ENCODE peak calls at places on chromosomes 5 and 9, in five cellular contexts. X is astrocyte of the spinal cord, H is heart left ventricle, S is endothelial cell of umbilical vein, G is uterus. A is an unnamed sample.

GRCh38 chr5:39158127-39158593 is 61.2 kb downstream of the FYB1 start:
- DNase-seq in G (no peak), H (no peak), X (no peak), S (peak; percentile 32), A (no peak)

GRCh38 chr9:126692041-126692758 is 78.5 kb downstream of the LMX1B start:
- DNase-seq in X (no peak), G (no peak), H (no peak), S (no peak), A (no peak)

GRCh38 chr9:99713838-99714306 is 107.8 kb upstream of the NR4A3 start:
- DNase-seq in G (no peak), X (no peak), H (no peak), S (no peak), A (no peak)

GRCh38 chr9:100213730-100214477 is 114.9 kb downstream of the INVS start:
- DNase-seq in X (peak; percentile 66), S (no peak), H (no peak), G (no peak), A (no peak)

GRCh38 chr5:57855831-57856230 is 373.2 kb upstream of the ACTBL2 start:
- DNase-seq in H (no peak), S (no peak), G (no peak), X (no peak), A (no peak)

GRCh38 chr5:61455179-61456006 is 123.3 kb downstream of the ZSWIM6 start:
- DNase-seq in G (no peak), H (no peak), X (no peak), S (no peak), A (no peak)

GRCh38 chr5:133696782-133697507 is 84.6 kb upstream of the FSTL4 start:
- DNase-seq in G (no peak), X (no peak), H (no peak), S (no peak), A (no peak)

GRCh38 chr9:95808001-95808400 is 67.5 kb upstream of the ERCC6L2 start:
- DNase-seq in S (peak; percentile 49), X (peak; percentile 41), G (no peak), H (no peak), A (peak; percentile 5)

GRCh38 chr9:93082841-93083411 is 13.1 kb upstream of the CARD19 start:
- DNase-seq in X (no peak), G (peak; percentile 13), S (no peak), H (peak; percentile 47), A (no peak)

DNA sequence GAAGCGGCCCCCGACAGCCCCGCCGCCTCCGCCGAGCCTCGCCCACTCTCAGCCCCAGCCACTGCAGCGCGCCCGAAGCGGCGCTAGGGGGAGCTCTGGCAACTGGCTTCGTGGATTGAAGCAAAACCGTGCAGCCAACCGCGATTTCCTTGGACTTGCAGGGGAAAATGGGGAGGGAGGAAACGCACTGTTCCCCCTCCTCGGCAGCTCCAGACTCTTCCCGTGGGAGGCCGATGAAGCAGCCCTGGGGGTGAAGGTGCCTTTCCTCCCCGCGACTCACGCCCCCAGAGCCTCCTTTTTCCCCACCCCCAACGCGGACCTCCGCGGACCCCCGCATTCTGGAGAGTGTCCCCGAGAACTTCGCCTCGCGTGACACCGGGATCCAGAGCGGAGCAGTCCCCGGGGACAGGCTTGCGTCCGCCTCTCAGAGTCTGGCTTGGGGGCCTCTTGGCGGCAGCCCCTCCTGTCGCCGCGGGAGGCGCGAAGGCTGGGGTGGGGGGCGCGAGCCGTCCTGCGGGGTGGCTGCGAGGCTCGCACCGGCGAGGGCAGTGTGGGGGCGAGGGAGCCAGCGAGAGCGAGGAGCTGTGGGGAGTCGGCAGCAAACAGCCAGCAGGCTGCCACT is 3.8 kb downstream of the IER5L start:
- DNase-seq in S (peak; percentile 81), H (peak; percentile 95), G (peak; percentile 95), X (peak; percentile 93), A (peak; percentile 84)
- H3K4me3 ChIP-seq in S (peak overlapping the region; percentile 55), H (peak overlapping the region; percentile 43), G (peak overlapping the region; percentile 66), X (peak overlapping the region; percentile 80), A (peak overlapping the region; percentile 84)

GRCh38 chr9:38091310-38092199 is 22.5 kb upstream of the SHB start:
- DNase-seq in S (no peak), H (no peak), G (no peak), X (no peak), A (peak; percentile 84)

GRCh38 chr9:38090170-38090569 is 21.1 kb upstream of the SHB start:
- DNase-seq in S (no peak), H (no peak), X (no peak), G (no peak), A (peak; percentile 81)

GRCh38 chr9:38094165-38094564 is 25.1 kb upstream of the SHB start:
- DNase-seq in X (no peak), H (no peak), S (no peak), G (no peak), A (no peak)

GRCh38 chr9:38089387-38090165 is 20.5 kb upstream of the SHB start:
- DNase-seq in X (no peak), H (no peak), S (no peak), G (no peak), A (peak; percentile 59)

DNA sequence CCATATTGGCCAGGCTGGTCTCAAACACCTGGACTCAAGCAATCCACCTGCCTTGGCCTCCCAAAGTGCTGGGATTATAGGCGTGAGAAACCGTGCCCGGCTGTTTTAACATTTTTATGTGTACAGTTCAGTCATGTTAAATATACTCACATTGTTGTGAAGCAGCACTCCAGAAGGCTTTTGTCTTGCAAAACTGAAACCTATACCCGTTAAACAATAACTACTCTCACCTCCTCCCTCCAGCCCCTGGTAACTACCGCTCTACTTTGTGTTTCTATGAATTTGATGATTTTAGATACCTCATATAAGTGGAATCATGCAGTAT is 23.1 kb upstream of the SHB start:
- DNase-seq in X (no peak), G (no peak), H (no peak), S (no peak), A (no peak)
- TF ChIP-seq CTCF in X (no peak), G (no peak), H (no peak), S (no peak), A (no peak)

DNA sequence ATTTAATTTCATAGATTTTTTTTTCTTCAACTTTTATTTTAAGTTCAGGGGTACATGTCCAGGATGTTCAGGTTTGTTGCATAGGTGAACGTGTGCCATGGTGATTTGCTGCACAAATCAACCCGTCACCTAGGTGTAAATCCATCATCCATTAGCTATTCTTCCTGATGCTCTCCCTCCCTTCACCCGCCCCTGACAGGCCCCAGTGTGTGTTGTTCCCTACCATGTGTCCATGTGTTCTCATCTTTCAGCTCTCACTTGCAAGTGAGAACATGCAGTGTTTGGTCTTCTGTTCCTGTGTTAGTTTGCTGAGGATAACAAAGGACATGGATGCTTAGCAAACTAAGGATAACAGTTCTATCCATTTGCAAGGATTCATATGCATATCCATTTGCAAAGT is 209.1 kb upstream of the ADCY2 start:
- DNase-seq in H (no peak), S (no peak), G (no peak), X (no peak), A (no peak)
- H3K4me3 ChIP-seq in H (no peak overlapping the region), S (no peak overlapping the region), G (no peak overlapping the region), X (no peak overlapping the region), A (no peak overlapping the region)

DNA sequence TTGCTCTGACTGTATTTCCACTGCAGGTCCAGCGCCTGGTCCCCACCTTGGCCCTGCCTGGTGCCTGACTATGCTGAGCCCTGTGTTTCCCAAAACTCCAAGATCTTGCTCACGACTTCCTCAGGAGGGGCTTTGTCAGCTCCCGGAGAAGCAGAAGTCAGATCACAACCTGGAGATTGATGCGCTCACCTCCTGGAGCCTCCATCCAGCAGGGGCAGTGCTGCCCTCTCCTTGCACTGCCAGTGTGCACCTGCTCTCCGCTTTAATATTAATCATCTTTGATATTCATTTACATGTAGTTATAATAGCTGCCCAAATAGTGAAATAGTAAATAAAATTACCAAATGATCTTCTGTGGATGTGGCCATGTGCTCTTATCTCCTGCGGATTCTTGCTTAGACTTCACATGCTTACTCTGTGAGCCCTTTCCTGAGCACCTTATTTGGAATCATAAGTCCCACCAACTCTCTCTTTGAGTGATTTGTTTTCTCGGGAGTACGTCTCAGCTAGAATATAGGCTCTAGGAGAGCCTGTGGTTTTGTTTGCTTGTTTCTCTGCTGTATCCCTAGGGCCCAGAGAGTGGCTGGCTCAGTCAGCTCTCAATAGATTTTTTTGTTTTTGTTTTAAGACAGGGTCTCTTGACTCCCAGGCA is 17.4 kb downstream of the MAML1 start:
- DNase-seq in G (no peak), H (no peak), X (no peak), S (no peak), A (no peak)
- TF ChIP-seq CTCF in G (no peak), H (no peak), X (no peak), S (no peak), A (no peak)

GRCh38 chr5:154722097-154722496 is 33.1 kb upstream of the LARP1 start:
- DNase-seq in H (no peak), X (no peak), G (no peak), S (no peak), A (no peak)
- H3K4me3 ChIP-seq in H (no peak overlapping the region), X (no peak overlapping the region), G (no peak overlapping the region), S (no peak overlapping the region), A (no peak overlapping the region)

GRCh38 chr5:50564558-50564957 is 101.9 kb upstream of the PARP8 start:
- DNase-seq in G (no peak), H (no peak), X (no peak), S (no peak), A (no peak)
- TF ChIP-seq CTCF in G (no peak), H (no peak), X (no peak), S (no peak), A (no peak)

DNA sequence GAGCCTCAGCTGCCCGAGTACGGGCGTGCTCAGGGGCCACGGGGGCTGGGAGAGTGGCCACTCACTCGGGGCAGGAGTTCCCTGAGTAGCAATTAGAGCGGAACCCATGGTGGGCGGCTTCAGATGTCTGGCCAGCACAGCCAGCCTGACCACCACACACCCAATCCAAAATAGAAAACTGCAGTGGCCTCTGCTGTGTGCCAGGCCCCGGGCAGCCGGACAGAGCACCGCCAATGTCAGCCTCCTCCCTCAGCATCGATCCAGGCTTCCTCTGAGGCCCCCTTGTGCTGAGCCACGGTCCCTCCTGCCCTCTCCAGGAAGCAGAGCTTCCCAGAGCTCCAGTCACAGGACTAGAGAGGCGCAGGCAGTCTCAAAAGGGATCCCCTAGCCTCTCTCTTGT is 2.7 kb downstream of the ADAMTS2 start:
- DNase-seq in G (peak; percentile 59), X (no peak), H (no peak), S (no peak), A (no peak)
- H3K4me3 ChIP-seq in G (no peak overlapping the region), X (no peak overlapping the region), H (no peak overlapping the region), S (no peak overlapping the region), A (no peak overlapping the region)

A was measured in GM12865.